ENCODE peak calls at places on chromosomes 4 and X, in eight cellular contexts. H is endothelial cell, G is BJ, J is iris pigment epithelial cell, R is AG04449, I is mesothelial cell of epicardium, V is HuH-7.5, T is substantia nigra. F is an unnamed sample.

GRCh38 chrX:153312842-153313241 is 8.7 kb downstream of the PNMA6F start:
- DNase-seq in I (no peak), G (no peak), V (no peak), T (no peak), H (no peak), R (no peak), J (no peak), F (no peak)

GRCh38 chr4:185235480-185236154 is 26.2 kb downstream of the SNX25 start:
- DNase-seq in I (no peak), V (peak; percentile 13), R (no peak), H (no peak), J (peak; percentile 85), G (no peak), T (no peak), F (no peak)

GRCh38 chr4:105845559-105845958 is 49.7 kb upstream of the NPNT start:
- DNase-seq in G (no peak), J (no peak), I (no peak), V (no peak), H (no peak), R (no peak), T (no peak), F (no peak)

GRCh38 chr4:55993994-55994657 is 45.4 kb downstream of the CEP135 start:
- DNase-seq in J (no peak), T (no peak), G (no peak), R (no peak), V (no peak), H (no peak), I (no peak), F (no peak)

GRCh38 chr4:3442959-3443749 is 1.4 kb downstream of the HGFAC start:
- DNase-seq in G (no peak), V (peak; percentile 98), J (peak; percentile 14), R (no peak), T (peak; percentile 52), I (peak; percentile 77), H (peak; percentile 77), F (no peak)

GRCh38 chrX:71621644-71622346 is 3.5 kb upstream of the CXCR3 start:
- DNase-seq in H (no peak), V (no peak), J (no peak), I (no peak), R (no peak), G (no peak), T (no peak), F (peak; percentile 28)

GRCh38 chr4:82773049-82773448 is 25.5 kb downstream of the SCD5 start:
- DNase-seq in R (no peak), V (no peak), T (peak; percentile 31), J (no peak), H (no peak), I (no peak), G (no peak), F (no peak)

GRCh38 chr4:133799916-133800315 is 401.7 kb downstream of the PABPC4L start:
- DNase-seq in G (no peak), H (no peak), T (no peak), R (no peak), I (no peak), V (no peak), J (no peak), F (no peak)

GRCh38 chr4:145481164-145481941 is at the start of gene SMAD1:
- DNase-seq in T (peak; percentile 88), H (peak; percentile 72), R (peak; percentile 14), V (peak; percentile 43), I (peak; percentile 76), G (peak; percentile 23), J (peak; percentile 87), F (peak; percentile 43)

GRCh38 chr4:161554372-161554990 is 609.3 kb downstream of the FSTL5 start:
- DNase-seq in H (no peak), T (no peak), V (no peak), R (no peak), I (no peak), G (no peak), J (peak; percentile 81), F (no peak)

GRCh38 chr4:6524436-6524835 is 50.6 kb upstream of the MAN2B2 start:
- DNase-seq in J (no peak), H (no peak), T (no peak), G (no peak), R (no peak), I (no peak), V (no peak), F (no peak)